ENCODE peak calls at places on chromosomes 3 and 15, in four cellular contexts. B is K562, Q is IMR-90, X is endothelial cell of umbilical vein. A is an unnamed sample.

GRCh38 chr15:49151831-49152230 is 3.6 kb downstream of the COPS2 start:
- DNase-seq in B (no peak), Q (no peak), X (no peak), A (no peak)

GRCh38 chr15:92664178-92664900 is 8.8 kb upstream of the FAM174B start:
- DNase-seq in B (no peak), Q (no peak), X (no peak), A (no peak)

GRCh38 chr15:47813985-47814384 is 96.7 kb downstream of the SEMA6D start:
- DNase-seq in B (no peak), Q (no peak), X (no peak), A (peak)

GRCh38 chr3:63232764-63233396 is 45.2 kb upstream of the SYNPR start:
- DNase-seq in B (no peak), Q (peak), X (no peak), A (no peak)

GRCh38 chr3:20683912-20684311 is 497.9 kb upstream of the SGO1 start:
- DNase-seq in B (no peak), Q (peak), X (peak), A (no peak)

GRCh38 chr3:141147657-141148056 is 84.0 kb upstream of the PXYLP1 start:
- DNase-seq in B (no peak), Q (no peak), X (no peak), A (no peak)

GRCh38 chr15:62450061-62450460 is 285.0 kb upstream of the C2CD4B start:
- DNase-seq in B (no peak), Q (no peak), X (no peak), A (no peak)

GRCh38 chr3:135304378-135304777 is 509.3 kb downstream of the EPHB1 start:
- DNase-seq in B (no peak), Q (no peak), X (no peak), A (no peak)

GRCh38 chr3:48738926-48739616 is 22.1 kb upstream of the IP6K2 start:
- DNase-seq in B (no peak), Q (no peak), X (no peak), A (no peak)

GRCh38 chr15:40161693-40162401 is 978 bp downstream of the BUB1B start:
- DNase-seq in B (peak), Q (no peak), X (no peak), A (no peak)

GRCh38 chr3:152719264-152719663 is 115.7 kb upstream of the P2RY1 start:
- DNase-seq in B (no peak), Q (peak), X (peak), A (no peak)

GRCh38 chr3:64680334-64680733 is 7.5 kb downstream of the ADAMTS9 start:
- DNase-seq in B (no peak), Q (no peak), X (no peak), A (no peak)

GRCh38 chr15:29268706-29269484 is 727 bp downstream of the NSMCE3 start:
- DNase-seq in B (peak), Q (peak), X (peak), A (peak)

GRCh38 chr15:88681610-88682221 is 42.9 kb downstream of the ISG20 start:
- DNase-seq in B (no peak), Q (no peak), X (no peak), A (no peak)

GRCh38 chr3:37741644-37742043 is 120.0 kb upstream of the CTDSPL start:
- DNase-seq in B (peak), Q (no peak), X (peak), A (no peak)

GRCh38 chr3:149638401-149639092 is 19.3 kb downstream of the WWTR1 start:
- DNase-seq in B (no peak), Q (peak), X (no peak), A (no peak)

GRCh38 chr3:33256249-33256648 is 21.0 kb upstream of the FBXL2 start:
- DNase-seq in B (no peak), Q (no peak), X (no peak), A (no peak)

GRCh38 chr3:182682263-182683229 is 110.8 kb upstream of the ATP11B start:
- DNase-seq in B (peak), Q (peak), X (peak), A (peak)

GRCh38 chr3:158339638-158340037 is 229.7 kb downstream of the RSRC1 start:
- DNase-seq in B (no peak), Q (no peak), X (no peak), A (no peak)

GRCh38 chr3:37137516-37137915 is 36.9 kb downstream of the LRRFIP2 start:
- DNase-seq in B (no peak), Q (peak), X (no peak), A (no peak)

GRCh38 chr3:189355481-189356201 is 183.9 kb downstream of the TPRG1 start:
- DNase-seq in B (no peak), Q (peak), X (no peak), A (no peak)

GRCh38 chr15:68341851-68342336 is 64.3 kb downstream of the FEM1B start:
- DNase-seq in B (no peak), Q (peak), X (no peak), A (no peak)

GRCh38 chr15:59491062-59491461 is 53.1 kb downstream of the FAM81A start:
- DNase-seq in B (no peak), Q (no peak), X (peak), A (no peak)

DNA sequence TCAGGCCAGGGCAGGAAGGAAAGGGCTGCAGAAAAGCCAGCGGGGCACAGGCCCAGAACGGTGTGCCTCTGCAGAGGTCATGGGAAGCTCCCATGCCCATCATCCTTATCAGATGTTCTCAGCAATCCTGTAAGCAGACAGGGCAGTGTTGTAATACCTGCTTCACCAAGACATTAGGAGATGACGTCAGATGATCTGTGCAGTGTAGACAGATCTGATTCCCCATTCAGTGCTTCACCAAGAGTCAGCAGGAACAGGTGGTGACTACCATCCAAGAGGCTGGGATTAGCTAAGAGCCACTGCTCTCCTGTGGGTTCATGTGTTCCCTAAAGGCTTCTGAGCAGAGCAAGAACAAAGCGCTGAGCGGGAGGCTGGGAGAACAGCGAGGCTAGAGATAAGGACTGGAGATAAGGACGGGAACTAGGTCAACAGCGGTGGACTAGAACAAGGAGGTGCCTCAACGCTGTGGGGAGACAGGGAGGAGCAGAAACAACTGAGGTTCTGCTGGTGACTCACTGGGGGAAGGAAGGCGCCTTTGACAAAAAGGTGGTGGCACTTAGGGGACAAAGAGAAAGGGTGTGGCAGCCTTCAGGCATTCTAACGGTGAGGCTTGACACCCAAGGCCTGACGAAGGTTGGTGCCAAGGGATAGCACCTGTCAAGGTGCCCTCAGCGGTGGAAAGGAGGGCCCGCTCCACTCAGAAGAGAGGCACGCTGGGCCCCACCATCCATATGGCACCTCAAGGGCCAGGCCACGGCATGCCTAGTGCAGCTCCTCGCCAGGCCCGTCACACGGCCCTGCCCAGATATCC is 28.4 kb downstream of the CCDC12 start:
- DNase-seq in B (peak), Q (peak), X (peak), A (no peak)
- TF ChIP-seq FOS in B (peak), Q (no peak), X (peak), A (no peak)

DNA sequence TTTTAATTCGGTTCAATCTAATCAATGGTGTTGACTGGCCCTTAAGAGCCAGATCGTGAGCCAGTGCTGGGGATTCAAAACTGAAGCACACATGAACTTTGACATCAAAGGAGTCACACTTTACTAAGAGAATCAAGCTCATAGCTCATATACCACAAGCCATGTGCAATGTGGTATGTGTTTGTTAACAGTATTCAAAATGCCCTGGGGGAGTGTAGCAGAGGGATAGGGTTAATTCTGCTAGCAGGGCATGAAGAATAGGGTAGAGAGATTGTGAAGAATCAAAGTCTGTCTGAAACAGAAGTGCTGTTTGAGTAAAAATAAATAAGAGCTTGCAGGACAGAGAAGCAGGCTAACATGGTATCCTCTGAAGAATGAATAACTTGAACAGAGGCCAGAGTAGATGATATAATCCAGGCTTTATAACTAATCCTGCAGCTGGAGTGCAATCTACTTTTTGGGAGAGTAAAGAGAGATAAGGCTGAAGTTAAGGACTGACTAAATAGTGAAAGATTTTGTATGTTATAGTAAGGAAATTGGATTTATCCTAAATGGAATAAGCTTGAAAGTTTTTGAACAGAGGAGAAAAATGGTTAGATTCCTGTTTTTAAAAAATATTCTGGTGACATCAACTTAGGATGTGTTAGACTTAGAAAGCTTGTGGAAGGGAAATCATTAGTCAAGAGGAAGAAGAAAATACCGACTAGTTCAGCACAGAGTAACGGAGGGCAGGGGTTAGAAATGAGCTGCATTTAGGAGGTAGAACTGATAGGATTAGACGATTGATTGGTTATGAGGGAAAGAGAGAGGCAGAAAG is 292.0 kb downstream of the NFKBIZ start:
- DNase-seq in B (no peak), Q (peak), X (peak), A (no peak)
- TF ChIP-seq FOS in B (no peak), Q (no peak), X (peak), A (no peak)

DNA sequence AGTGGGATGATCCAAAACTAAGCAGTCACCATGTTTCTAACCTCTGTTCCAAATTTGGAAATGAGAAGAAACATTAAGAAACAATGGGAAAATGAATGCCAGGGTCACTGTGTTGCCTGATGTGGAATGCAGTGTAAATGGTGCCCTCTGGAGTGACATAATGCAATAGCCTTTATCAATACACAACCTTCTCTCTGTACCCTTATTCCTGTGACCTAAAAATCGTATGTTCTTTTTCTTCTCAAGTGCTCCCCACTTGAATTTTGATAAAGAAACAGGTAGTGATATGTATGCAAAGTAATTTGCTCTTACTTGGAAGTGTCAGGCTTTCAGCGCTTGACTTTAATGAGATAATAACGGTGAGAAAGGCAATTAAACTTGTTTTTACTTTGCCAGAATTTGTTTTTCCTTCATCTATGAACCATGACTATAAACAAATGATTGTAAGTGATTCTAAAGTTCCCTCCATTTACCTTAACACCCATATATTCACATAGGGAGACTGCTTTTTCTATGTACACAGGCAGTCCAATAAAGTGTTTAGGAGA is 145.8 kb upstream of the THRB start:
- DNase-seq in B (peak), Q (no peak), X (peak), A (no peak)
- TF ChIP-seq FOS in B (no peak), Q (no peak), X (no peak), A (no peak)

DNA sequence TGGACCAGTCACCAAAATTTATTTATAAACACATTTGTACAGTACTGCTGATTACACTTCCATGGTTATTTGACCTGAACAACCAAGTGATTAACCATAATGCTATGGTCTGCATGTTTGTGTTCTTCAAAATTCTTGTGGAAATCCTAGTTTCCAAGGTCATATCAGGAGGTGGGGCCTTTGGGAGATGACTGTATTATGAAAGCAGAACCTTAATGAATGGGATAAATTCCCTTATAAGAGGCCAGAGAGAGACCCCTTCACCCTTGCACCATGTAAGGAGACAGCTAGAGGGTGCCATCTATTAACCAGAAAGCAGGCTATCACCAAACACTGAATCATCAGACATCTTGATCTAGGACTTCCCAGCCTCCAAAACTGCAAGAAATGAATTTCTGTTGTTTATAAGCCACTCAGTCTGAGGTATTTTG is 1.9 kb downstream of the SCAPER start:
- DNase-seq in B (peak), Q (peak), X (peak), A (peak)
- TF ChIP-seq FOS in B (no peak), Q (no peak), X (no peak), A (no peak)

GRCh38 chr15:101614001-101614585 is 38.1 kb downstream of the TM2D3 start:
- DNase-seq in B (no peak), Q (no peak), X (no peak), A (no peak)

GRCh38 chr15:101612676-101613075 is 39.5 kb downstream of the TM2D3 start:
- DNase-seq in B (no peak), Q (no peak), X (no peak), A (no peak)

GRCh38 chr15:101614761-101615160 is 37.4 kb downstream of the TM2D3 start:
- DNase-seq in B (no peak), Q (no peak), X (no peak), A (no peak)

GRCh38 chr15:101611580-101612299 is 40.4 kb downstream of the TM2D3 start:
- DNase-seq in B (no peak), Q (no peak), X (no peak), A (no peak)

DNA sequence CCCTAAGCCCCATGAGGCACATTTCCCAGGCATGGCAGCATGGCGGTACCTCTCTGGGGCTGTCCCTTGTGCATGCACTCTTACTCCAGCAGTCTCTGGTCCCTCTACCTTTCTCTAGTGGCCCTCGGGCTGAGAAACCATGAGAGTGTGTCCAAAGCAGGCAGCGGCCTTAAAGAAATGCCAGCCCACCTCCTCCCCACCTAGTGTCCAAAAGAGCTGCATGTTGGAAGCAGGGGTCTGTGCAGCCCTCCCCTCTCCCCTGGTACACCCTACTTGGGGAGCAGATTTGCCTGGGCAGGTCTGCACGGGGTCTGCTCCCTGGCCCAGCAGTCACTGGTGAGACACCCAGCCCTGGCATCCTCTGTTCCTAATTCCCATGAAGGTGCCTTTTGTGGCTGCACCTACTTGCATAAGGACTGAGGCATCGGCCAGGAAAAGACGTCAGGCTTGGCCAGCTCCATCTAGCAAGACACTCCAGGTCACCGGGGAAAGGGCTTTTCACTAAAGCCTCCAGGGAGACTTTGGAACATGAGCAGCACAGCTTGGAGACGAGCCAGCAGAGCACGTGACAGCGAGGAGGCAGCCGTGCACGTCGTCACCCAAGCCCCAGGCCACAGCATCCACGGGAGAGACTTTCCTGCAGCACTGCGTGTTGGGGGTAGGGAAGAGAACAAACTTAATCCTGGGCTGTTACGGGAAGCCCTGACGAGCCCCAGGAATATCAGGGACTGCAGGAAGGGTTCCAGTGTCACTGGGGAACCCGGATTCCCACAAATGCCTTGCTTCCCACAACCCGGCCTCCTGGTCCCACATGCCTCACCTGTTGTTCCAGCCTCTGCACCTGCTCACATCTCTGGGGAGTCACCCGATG is 38.8 kb downstream of the TM2D3 start:
- DNase-seq in B (peak), Q (peak), X (no peak), A (no peak)
- TF ChIP-seq FOS in B (no peak), Q (no peak), X (no peak), A (no peak)

A was measured in GM12878.